ENCODE peak calls at places on chromosomes 7 and 10, in nine cellular contexts. One of them, this sample, is unnamed.

GRCh38 chr7:142549007-142549406 is 200.3 kb upstream of the PRSS1 start:
- DNase-seq in RWPE1: no peak
- DNase-seq in activated naive CD4-positive, alpha-beta T cell: no peak
- DNase-seq in brain microvascular endothelial cell: no peak
- DNase-seq in activated T-cell treated with anti-CD3 and anti-CD28 coated beads for 48 hours: no peak
- DNase-seq in mesendoderm: no peak
- DNase-seq in GM12865: no peak
- DNase-seq in lower leg skin: no peak
- DNase-seq in T1000: no peak
- DNase-seq in this sample: no peak

GRCh38 chr10:79904671-79905321 is 44.1 kb downstream of the SFTPD start:
- DNase-seq in activated T-cell treated with anti-CD3 and anti-CD28 coated beads for 48 hours: peak; percentile 59
- DNase-seq in RWPE1: peak; percentile 46
- DNase-seq in activated naive CD4-positive, alpha-beta T cell: peak; percentile 15
- DNase-seq in lower leg skin: peak; percentile 94
- DNase-seq in mesendoderm: peak; percentile 87
- DNase-seq in GM12865: peak; percentile 42
- DNase-seq in T1000: peak; percentile 35
- DNase-seq in brain microvascular endothelial cell: peak; percentile 62
- DNase-seq in this sample: no peak

GRCh38 chr10:28842321-28842720 is 165.0 kb downstream of the BAMBI start:
- DNase-seq in T1000: peak; percentile 15
- DNase-seq in brain microvascular endothelial cell: peak; percentile 87
- DNase-seq in mesendoderm: no peak
- DNase-seq in RWPE1: no peak
- DNase-seq in activated naive CD4-positive, alpha-beta T cell: no peak
- DNase-seq in activated T-cell treated with anti-CD3 and anti-CD28 coated beads for 48 hours: no peak
- DNase-seq in lower leg skin: no peak
- DNase-seq in GM12865: no peak
- DNase-seq in this sample: no peak

GRCh38 chr10:633279-634245 is 55.9 kb downstream of the DIP2C start:
- DNase-seq in activated naive CD4-positive, alpha-beta T cell: no peak
- DNase-seq in RWPE1: no peak
- DNase-seq in lower leg skin: no peak
- DNase-seq in activated T-cell treated with anti-CD3 and anti-CD28 coated beads for 48 hours: no peak
- DNase-seq in mesendoderm: no peak
- DNase-seq in GM12865: no peak
- DNase-seq in brain microvascular endothelial cell: no peak
- DNase-seq in T1000: no peak
- DNase-seq in this sample: no peak

GRCh38 chr7:29495618-29496017 is 68.0 kb upstream of the PRR15 start:
- DNase-seq in GM12865: no peak
- DNase-seq in brain microvascular endothelial cell: no peak
- DNase-seq in T1000: no peak
- DNase-seq in activated T-cell treated with anti-CD3 and anti-CD28 coated beads for 48 hours: no peak
- DNase-seq in mesendoderm: peak; percentile 73
- DNase-seq in lower leg skin: no peak
- DNase-seq in RWPE1: no peak
- DNase-seq in activated naive CD4-positive, alpha-beta T cell: no peak
- DNase-seq in this sample: no peak

GRCh38 chr7:7576344-7576743 is 9.7 kb downstream of the MIOS start:
- DNase-seq in activated T-cell treated with anti-CD3 and anti-CD28 coated beads for 48 hours: no peak
- DNase-seq in mesendoderm: no peak
- DNase-seq in activated naive CD4-positive, alpha-beta T cell: no peak
- DNase-seq in brain microvascular endothelial cell: no peak
- DNase-seq in GM12865: no peak
- DNase-seq in lower leg skin: no peak
- DNase-seq in T1000: no peak
- DNase-seq in RWPE1: no peak
- DNase-seq in this sample: no peak

GRCh38 chr10:90919683-90920574 is 958 bp downstream of the ANKRD1 start:
- DNase-seq in brain microvascular endothelial cell: no peak
- DNase-seq in activated T-cell treated with anti-CD3 and anti-CD28 coated beads for 48 hours: no peak
- DNase-seq in lower leg skin: no peak
- DNase-seq in RWPE1: no peak
- DNase-seq in activated naive CD4-positive, alpha-beta T cell: no peak
- DNase-seq in T1000: no peak
- DNase-seq in GM12865: no peak
- DNase-seq in mesendoderm: peak; percentile 58
- DNase-seq in this sample: no peak

GRCh38 chr7:27184342-27185012 is 555 bp downstream of the HOXA11 start:
- DNase-seq in mesendoderm: no peak
- DNase-seq in T1000: no peak
- DNase-seq in RWPE1: no peak
- DNase-seq in GM12865: no peak
- DNase-seq in lower leg skin: peak; percentile 89
- DNase-seq in activated T-cell treated with anti-CD3 and anti-CD28 coated beads for 48 hours: no peak
- DNase-seq in activated naive CD4-positive, alpha-beta T cell: no peak
- DNase-seq in brain microvascular endothelial cell: no peak
- DNase-seq in this sample: peak; percentile 61

GRCh38 chr7:2729893-2730716 is 42.1 kb downstream of the AMZ1 start:
- DNase-seq in RWPE1: no peak
- DNase-seq in activated T-cell treated with anti-CD3 and anti-CD28 coated beads for 48 hours: no peak
- DNase-seq in lower leg skin: peak; percentile 68
- DNase-seq in T1000: no peak
- DNase-seq in mesendoderm: no peak
- DNase-seq in brain microvascular endothelial cell: no peak
- DNase-seq in activated naive CD4-positive, alpha-beta T cell: no peak
- DNase-seq in GM12865: no peak
- DNase-seq in this sample: peak; percentile 65

GRCh38 chr10:130329792-130330191 is 193.6 kb downstream of the GLRX3 start:
- DNase-seq in RWPE1: no peak
- DNase-seq in activated naive CD4-positive, alpha-beta T cell: no peak
- DNase-seq in brain microvascular endothelial cell: no peak
- DNase-seq in mesendoderm: no peak
- DNase-seq in activated T-cell treated with anti-CD3 and anti-CD28 coated beads for 48 hours: no peak
- DNase-seq in lower leg skin: no peak
- DNase-seq in T1000: no peak
- DNase-seq in GM12865: no peak
- DNase-seq in this sample: no peak

GRCh38 chr7:81618400-81619014 is 151.3 kb downstream of the HGF start:
- DNase-seq in activated naive CD4-positive, alpha-beta T cell: no peak
- DNase-seq in brain microvascular endothelial cell: peak; percentile 96
- DNase-seq in RWPE1: peak; percentile 53
- DNase-seq in lower leg skin: no peak
- DNase-seq in mesendoderm: peak; percentile 70
- DNase-seq in GM12865: no peak
- DNase-seq in activated T-cell treated with anti-CD3 and anti-CD28 coated beads for 48 hours: no peak
- DNase-seq in T1000: peak; percentile 16
- DNase-seq in this sample: peak; percentile 72

GRCh38 chr7:50470250-50471163 is 20.4 kb upstream of the FIGNL1 start:
- DNase-seq in mesendoderm: no peak
- DNase-seq in activated T-cell treated with anti-CD3 and anti-CD28 coated beads for 48 hours: no peak
- DNase-seq in T1000: no peak
- DNase-seq in lower leg skin: no peak
- DNase-seq in activated naive CD4-positive, alpha-beta T cell: no peak
- DNase-seq in RWPE1: no peak
- DNase-seq in brain microvascular endothelial cell: no peak
- DNase-seq in GM12865: no peak
- DNase-seq in this sample: no peak

GRCh38 chr7:149202831-149203231 is 7.5 kb downstream of the ZNF282 start:
- DNase-seq in brain microvascular endothelial cell: no peak
- DNase-seq in T1000: no peak
- DNase-seq in activated T-cell treated with anti-CD3 and anti-CD28 coated beads for 48 hours: no peak
- DNase-seq in mesendoderm: peak; percentile 51
- DNase-seq in lower leg skin: no peak
- DNase-seq in GM12865: no peak
- DNase-seq in RWPE1: no peak
- DNase-seq in activated naive CD4-positive, alpha-beta T cell: no peak
- DNase-seq in this sample: no peak

GRCh38 chr7:152115021-152115718 is 89.7 kb downstream of the GALNT11 start:
- DNase-seq in mesendoderm: no peak
- DNase-seq in brain microvascular endothelial cell: no peak
- DNase-seq in RWPE1: no peak
- DNase-seq in T1000: no peak
- DNase-seq in lower leg skin: no peak
- DNase-seq in activated naive CD4-positive, alpha-beta T cell: no peak
- DNase-seq in activated T-cell treated with anti-CD3 and anti-CD28 coated beads for 48 hours: no peak
- DNase-seq in GM12865: no peak
- DNase-seq in this sample: no peak

GRCh38 chr7:157851501-157852067 is 514.8 kb downstream of the DNAJB6 start:
- DNase-seq in activated naive CD4-positive, alpha-beta T cell: peak; percentile 40
- DNase-seq in mesendoderm: peak; percentile 77
- DNase-seq in lower leg skin: peak; percentile 90
- DNase-seq in activated T-cell treated with anti-CD3 and anti-CD28 coated beads for 48 hours: peak; percentile 79
- DNase-seq in RWPE1: peak; percentile 28
- DNase-seq in brain microvascular endothelial cell: no peak
- DNase-seq in GM12865: no peak
- DNase-seq in T1000: no peak
- DNase-seq in this sample: no peak

GRCh38 chr10:111856631-111857030 is 326.9 kb downstream of the GPAM start:
- DNase-seq in GM12865: no peak
- DNase-seq in T1000: no peak
- DNase-seq in brain microvascular endothelial cell: no peak
- DNase-seq in activated T-cell treated with anti-CD3 and anti-CD28 coated beads for 48 hours: no peak
- DNase-seq in mesendoderm: peak; percentile 13
- DNase-seq in lower leg skin: no peak
- DNase-seq in activated naive CD4-positive, alpha-beta T cell: no peak
- DNase-seq in RWPE1: no peak
- DNase-seq in this sample: no peak

This sample was measured in ascending aorta.